ENCODE peak calls at places on chromosomes 3 and 15, in four cellular contexts. B is Daoy; P is stimulated activated CD4-positive, alpha-beta T cell treated with anti-CD3 and anti-CD28 coated beads, Interleukin-1b, Interleukin-23, amount 100 ng/mL, for 48 hours; O is kidney. D is an unnamed sample.

GRCh38 chr3:159936541-159936940 is 52.1 kb upstream of the IL12A start:
- DNase-seq in P (no peak), B (no peak), O (no peak), D (no peak)

GRCh38 chr3:143135150-143135549 is 15.6 kb downstream of the CHST2 start:
- DNase-seq in O (no peak), P (no peak), B (peak; percentile 90), D (no peak)

GRCh38 chr15:48981941-48982340 is 18.2 kb upstream of the SHC4 start:
- DNase-seq in B (no peak), O (no peak), P (no peak), D (no peak)

GRCh38 chr3:187673012-187673411 is 2.8 kb upstream of the SST start:
- DNase-seq in P (no peak), O (no peak), B (no peak), D (no peak)

GRCh38 chr3:135991621-135992020 is 26.1 kb downstream of the PPP2R3A start:
- DNase-seq in B (peak; percentile 39), P (no peak), O (no peak), D (no peak)

GRCh38 chr3:64291956-64292355 is 66.7 kb upstream of the PRICKLE2 start:
- DNase-seq in O (no peak), B (no peak), P (no peak), D (no peak)

GRCh38 chr3:37024092-37024491 is 30.8 kb downstream of the MLH1 start:
- DNase-seq in O (no peak), B (no peak), P (no peak), D (peak; percentile 18)

GRCh38 chr3:124282751-124283643 is 291.1 kb upstream of the ROPN1 start:
- DNase-seq in P (no peak), B (peak; percentile 49), O (no peak), D (no peak)

GRCh38 chr3:187684880-187685279 is 14.7 kb upstream of the SST start:
- DNase-seq in O (no peak), B (peak; percentile 33), P (no peak), D (no peak)

GRCh38 chr3:56200251-56200650 is 268.0 kb downstream of the ERC2 start:
- DNase-seq in B (no peak), O (no peak), P (no peak), D (no peak)

GRCh38 chr15:28903555-28903954 is 17.8 kb downstream of the APBA2 start:
- DNase-seq in P (no peak), O (no peak), B (no peak), D (no peak)

GRCh38 chr3:157859541-157859940 is 246.7 kb downstream of the SHOX2 start:
- DNase-seq in P (no peak), O (no peak), B (no peak), D (no peak)

GRCh38 chr3:68972358-68972979 is 40.1 kb upstream of the TAFA4 start:
- DNase-seq in P (peak; percentile 40), O (no peak), B (peak; percentile 69), D (no peak)

D was measured in GF-D8.